ENCODE peak calls at places on chromosome 11, in ten cellular contexts. G is body of pancreas; L is astrocyte; V is GM06990; S is kidney epithelial cell; K is CD8-positive, alpha-beta T cell; H is ovary; F is heart right ventricle; C is cardiac muscle cell; U is mammary epithelial cell. N is an unnamed sample. For H3K36me3, the result is how much of the 10 kb centered on the place peaks cover.

GRCh38 chr11:119012629-119013170 is 5.4 kb downstream of the RPS25 start:
- DNase-seq in G (no peak), L (no peak), V (no peak), S (no peak), K (no peak), H (no peak), F (no peak), C (no peak), U (no peak), N (no peak)

GRCh38 chr11:132779487-132779886 is 752.8 kb downstream of the OPCML start:
- DNase-seq in G (no peak), L (peak), V (no peak), S (no peak), K (no peak), H (no peak), F (no peak), C (no peak), U (peak), N (no peak)

GRCh38 chr11:114354076-114354475 is 46.2 kb downstream of the C11orf71 start:
- DNase-seq in G (no peak), L (peak), V (no peak), S (peak), K (no peak), H (no peak), F (no peak), C (peak), U (peak), N (no peak)

GRCh38 chr11:72583177-72583553 is 91.1 kb downstream of the PDE2A start:
- DNase-seq in G (no peak), L (no peak), V (no peak), S (no peak), K (no peak), H (no peak), F (no peak), C (no peak), U (no peak), N (peak)

GRCh38 chr11:119873761-119874421 is 144.9 kb upstream of the NECTIN1 start:
- DNase-seq in G (no peak), L (no peak), V (no peak), S (no peak), K (no peak), H (no peak), F (no peak), C (no peak), U (no peak), N (no peak)

GRCh38 chr11:12274056-12274455 is 103.3 kb upstream of the PARVA start:
- DNase-seq in G (peak), L (no peak), V (no peak), S (no peak), K (no peak), H (no peak), F (no peak), C (no peak), U (no peak), N (no peak)

GRCh38 chr11:32451808-32452207 is 16.5 kb upstream of the WT1 start:
- DNase-seq in G (peak), L (no peak), V (no peak), S (no peak), K (no peak), H (no peak), F (no peak), C (peak), U (no peak), N (no peak)

GRCh38 chr11:86671386-86672006 is 920 bp downstream of the ME3 start:
- DNase-seq in G (peak), L (no peak), V (no peak), S (no peak), K (no peak), H (peak), F (peak), C (peak), U (no peak), N (peak)

GRCh38 chr11:9893474-9893873 is 229.6 kb downstream of the SWAP70 start:
- DNase-seq in G (no peak), L (no peak), V (no peak), S (no peak), K (no peak), H (no peak), F (no peak), C (no peak), U (no peak), N (no peak)

GRCh38 chr11:61693897-61694840 is 14.0 kb downstream of the DAGLA start:
- DNase-seq in G (peak), L (no peak), V (no peak), S (no peak), K (no peak), H (no peak), F (no peak), C (no peak), U (no peak), N (no peak)

GRCh38 chr11:2166091-2166851 is 5.3 kb upstream of the INS start:
- DNase-seq in G (no peak), L (no peak), V (no peak), S (no peak), K (peak), H (peak), F (peak), C (peak), U (peak), N (no peak)

GRCh38 chr11:14677146-14677545 is 33.5 kb downstream of the PDE3B start:
- DNase-seq in G (no peak), L (no peak), V (no peak), S (no peak), K (no peak), H (no peak), F (no peak), C (no peak), U (no peak), N (no peak)

GRCh38 chr11:134330611-134331564 is 900 bp upstream of the GLB1L2 start:
- DNase-seq in G (no peak), L (no peak), V (no peak), S (no peak), K (no peak), H (no peak), F (no peak), C (no peak), U (no peak), N (no peak)

GRCh38 chr11:67484847-67485311 is 2.1 kb downstream of the AIP start:
- DNase-seq in G (no peak), L (no peak), V (peak), S (no peak), K (no peak), H (peak), F (no peak), C (no peak), U (no peak), N (peak)

GRCh38 chr11:31818874-31819331 is 7.8 kb upstream of the PAX6 start:
- DNase-seq in G (no peak), L (no peak), V (no peak), S (no peak), K (no peak), H (no peak), F (no peak), C (no peak), U (no peak), N (no peak)

GRCh38 chr11:68043349-68044144 is 4.7 kb downstream of the TCIRG1 start:
- DNase-seq in G (peak), L (peak), V (no peak), S (no peak), K (no peak), H (no peak), F (no peak), C (peak), U (no peak), N (no peak)

GRCh38 chr11:67615455-67616430 is 9.0 kb downstream of the NDUFV1 start:
- DNase-seq in G (peak), L (no peak), V (peak), S (no peak), K (no peak), H (peak), F (no peak), C (peak), U (no peak), N (peak)

GRCh38 chr11:66429983-66430602 is 8.6 kb downstream of the MRPL11 start:
- DNase-seq in G (peak), L (peak), V (no peak), S (no peak), K (peak), H (peak), F (peak), C (peak), U (peak), N (peak)
- TF ChIP-seq CTCF in G (peak), L (peak), V (peak), S (peak), K (peak), H (peak), F (peak), C (peak), U (peak), N (peak)

DNA sequence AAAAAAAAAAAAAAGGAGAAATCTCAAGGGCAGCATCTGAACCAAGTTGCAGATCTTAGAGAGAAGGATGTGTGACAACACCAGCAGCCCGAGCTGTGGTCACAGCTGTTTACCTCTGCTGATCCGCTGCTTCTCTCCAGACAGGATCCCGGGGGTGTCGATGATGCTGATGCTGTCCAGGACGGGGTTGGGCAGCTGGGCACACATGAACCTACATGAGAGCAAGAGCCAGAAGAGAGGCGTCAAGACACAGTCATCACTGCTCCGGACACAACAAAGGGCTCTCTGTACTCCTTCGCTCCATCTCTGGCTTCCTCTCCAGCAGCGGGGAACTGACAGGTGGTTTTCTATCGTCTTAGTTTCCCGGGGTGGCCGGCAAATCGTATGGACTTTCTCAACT is 4.1 kb downstream of the EHD1 start:
- DNase-seq in G (no peak), L (peak), V (no peak), S (no peak), K (no peak), H (no peak), F (no peak), C (no peak), U (peak), N (no peak)
- H3K36me3 ChIP-seq in G (under half), L (under half), V (under half), S (under half), K (under half), H (under half), F (under half), C (under half), U (under half), N (under half)

GRCh38 chr11:27847496-27847895 is 147.2 kb upstream of the BDNF start:
- DNase-seq in G (no peak), L (peak), V (no peak), S (no peak), K (no peak), H (no peak), F (no peak), C (no peak), U (no peak), N (no peak)

DNA sequence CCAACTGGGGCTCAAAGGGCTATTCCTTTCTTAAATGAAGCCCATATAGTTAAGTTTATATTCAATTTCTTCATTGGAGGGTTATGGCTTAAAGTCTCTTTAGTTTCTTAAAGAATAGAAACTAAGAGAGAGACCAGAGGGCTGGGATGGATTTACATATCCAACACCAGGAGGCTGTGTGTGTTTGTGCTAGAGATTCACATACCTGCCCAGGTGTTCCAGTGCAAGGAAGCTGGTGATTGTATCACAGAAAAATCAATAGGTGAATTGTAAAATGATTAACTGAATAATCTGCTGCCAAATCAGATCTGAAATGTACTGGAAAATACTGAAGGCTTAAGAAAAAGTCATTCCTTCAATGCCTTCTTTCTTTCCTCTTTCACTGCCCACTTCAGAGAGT is 148.2 kb upstream of the BDNF start:
- DNase-seq in G (peak), L (no peak), V (no peak), S (no peak), K (no peak), H (no peak), F (no peak), C (no peak), U (no peak), N (no peak)
- TF ChIP-seq CTCF in G (peak), L (no peak), V (no peak), S (no peak), K (no peak), H (no peak), F (no peak), C (no peak), U (peak), N (no peak)

DNA sequence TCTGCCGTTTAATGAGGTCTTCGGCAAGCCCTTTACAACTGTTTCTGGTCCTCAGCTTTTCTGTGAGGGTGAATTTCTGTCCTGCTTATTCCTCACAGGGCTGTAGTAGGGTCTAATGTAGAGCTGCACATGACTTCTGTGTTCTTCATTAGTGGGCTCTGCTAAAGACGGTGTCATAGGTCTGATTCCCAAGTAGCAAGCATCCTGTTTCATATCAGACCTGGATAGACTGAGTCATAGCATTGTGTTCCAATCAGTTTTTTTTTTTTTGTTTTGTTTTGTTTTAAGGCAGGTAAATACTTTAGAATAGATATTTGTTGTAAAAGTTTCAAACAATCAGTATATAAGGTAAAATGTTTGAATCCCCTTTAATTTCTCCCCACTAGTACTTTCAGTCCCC is 35.4 kb downstream of the BIRC2 start:
- DNase-seq in G (no peak), L (no peak), V (no peak), S (no peak), K (no peak), H (no peak), F (no peak), C (no peak), U (no peak), N (no peak)
- H3K36me3 ChIP-seq in G (under half), L (under half), V (under half), S (under half), K (under half), H (under half), F (half or more), C (under half), U (under half), N (under half)